ENCODE peak calls at places on chromosomes 5 and 9, in seven cellular contexts. A is A549, Q is upper lobe of left lung, X is tibial nerve, P is stomach, J is right lobe of liver, S is IMR-90. I is an unnamed sample.

GRCh38 chr5:126055348-126055729 is 367.9 kb upstream of the GRAMD2B start:
- DNase-seq in A (no peak), Q (no peak), X (no peak), P (no peak), J (no peak), S (no peak), I (no peak)

GRCh38 chr9:121771851-121772599 is 120.6 kb downstream of the DAB2IP start:
- DNase-seq in A (no peak), Q (no peak), X (no peak), P (no peak), J (peak), S (no peak), I (no peak)

GRCh38 chr5:162512935-162513575 is 445.5 kb downstream of the GABRG2 start:
- DNase-seq in A (no peak), Q (no peak), X (no peak), P (no peak), J (no peak), S (no peak), I (no peak)

GRCh38 chr9:34200092-34200491 is 21.2 kb downstream of the UBAP1 start:
- DNase-seq in A (no peak), Q (no peak), X (no peak), P (no peak), J (no peak), S (no peak), I (no peak)

GRCh38 chr9:123550012-123550411 is 194.0 kb downstream of the CRB2 start:
- DNase-seq in A (no peak), Q (no peak), X (no peak), P (no peak), J (no peak), S (no peak), I (no peak)

GRCh38 chr5:112757468-112758208 is 20.0 kb downstream of the APC start:
- DNase-seq in A (peak), Q (no peak), X (peak), P (no peak), J (no peak), S (peak), I (no peak)

GRCh38 chr5:14250094-14250777 is 107.1 kb downstream of the TRIO start:
- DNase-seq in A (no peak), Q (peak), X (peak), P (no peak), J (peak), S (peak), I (no peak)

GRCh38 chr5:135241536-135241935 is 157.5 kb downstream of the MACROH2A1 start:
- DNase-seq in A (no peak), Q (no peak), X (no peak), P (no peak), J (no peak), S (no peak), I (no peak)

GRCh38 chr9:73845539-73845938 is 651.6 kb upstream of the RORB start:
- DNase-seq in A (no peak), Q (no peak), X (no peak), P (no peak), J (no peak), S (no peak), I (no peak)

GRCh38 chr5:144451187-144451973 is 280.7 kb downstream of the KCTD16 start:
- DNase-seq in A (no peak), Q (no peak), X (no peak), P (no peak), J (no peak), S (no peak), I (no peak)

GRCh38 chr9:21589344-21590056 is 107.4 kb upstream of the IFNE start:
- DNase-seq in A (no peak), Q (no peak), X (no peak), P (no peak), J (no peak), S (no peak), I (no peak)

GRCh38 chr5:175731172-175731571 is 73.3 kb downstream of the HRH2 start:
- DNase-seq in A (no peak), Q (no peak), X (no peak), P (no peak), J (no peak), S (no peak), I (no peak)

GRCh38 chr9:124450931-124451661 is 845 bp downstream of the ADGRD2 start:
- DNase-seq in A (no peak), Q (no peak), X (no peak), P (no peak), J (no peak), S (no peak), I (peak)

GRCh38 chr5:137155621-137156020 is 343.5 kb downstream of the SPOCK1 start:
- DNase-seq in A (no peak), Q (no peak), X (no peak), P (no peak), J (no peak), S (no peak), I (no peak)

GRCh38 chr9:76884823-76885222 is 21.1 kb downstream of the PRUNE2 start:
- DNase-seq in A (no peak), Q (no peak), X (no peak), P (no peak), J (no peak), S (no peak), I (no peak)

GRCh38 chr9:15873573-15874177 is 320.8 kb downstream of the CCDC171 start:
- DNase-seq in A (peak), Q (no peak), X (peak), P (no peak), J (no peak), S (peak), I (no peak)

GRCh38 chr5:143153332-143154119 is 250.0 kb downstream of the NR3C1 start:
- DNase-seq in A (no peak), Q (no peak), X (peak), P (peak), J (no peak), S (peak), I (no peak)

GRCh38 chr5:37767961-37768360 is 71.9 kb downstream of the GDNF start:
- DNase-seq in A (no peak), Q (no peak), X (no peak), P (no peak), J (no peak), S (no peak), I (no peak)

GRCh38 chr5:137412136-137412535 is 87.0 kb downstream of the SPOCK1 start:
- DNase-seq in A (no peak), Q (no peak), X (no peak), P (no peak), J (no peak), S (no peak), I (no peak)

GRCh38 chr5:175517824-175518450 is 39.6 kb downstream of the SFXN1 start:
- DNase-seq in A (no peak), Q (no peak), X (no peak), P (no peak), J (no peak), S (peak), I (no peak)

GRCh38 chr9:6852243-6852963 is 94.6 kb downstream of the KDM4C start:
- DNase-seq in A (peak), Q (no peak), X (no peak), P (no peak), J (no peak), S (peak), I (no peak)

GRCh38 chr9:127449332-127449966 is 1.8 kb downstream of the RPL12 start:
- DNase-seq in A (no peak), Q (no peak), X (no peak), P (no peak), J (no peak), S (no peak), I (no peak)
- TF ChIP-seq POLR2A in A (no peak), Q (no peak), X (no peak), P (no peak), J (no peak), S (no peak), I (no peak)

GRCh38 chr5:78509145-78509865 is 139.3 kb downstream of the LHFPL2 start:
- DNase-seq in A (no peak), Q (no peak), X (no peak), P (no peak), J (no peak), S (no peak), I (no peak)

GRCh38 chr5:78512440-78512839 is 136.1 kb downstream of the LHFPL2 start:
- DNase-seq in A (no peak), Q (no peak), X (no peak), P (no peak), J (no peak), S (no peak), I (no peak)

GRCh38 chr5:78511116-78511906 is 137.3 kb downstream of the LHFPL2 start:
- DNase-seq in A (no peak), Q (peak), X (no peak), P (no peak), J (no peak), S (no peak), I (no peak)

GRCh38 chr5:78508231-78508765 is 140.3 kb downstream of the LHFPL2 start:
- DNase-seq in A (no peak), Q (no peak), X (no peak), P (no peak), J (no peak), S (peak), I (no peak)

DNA sequence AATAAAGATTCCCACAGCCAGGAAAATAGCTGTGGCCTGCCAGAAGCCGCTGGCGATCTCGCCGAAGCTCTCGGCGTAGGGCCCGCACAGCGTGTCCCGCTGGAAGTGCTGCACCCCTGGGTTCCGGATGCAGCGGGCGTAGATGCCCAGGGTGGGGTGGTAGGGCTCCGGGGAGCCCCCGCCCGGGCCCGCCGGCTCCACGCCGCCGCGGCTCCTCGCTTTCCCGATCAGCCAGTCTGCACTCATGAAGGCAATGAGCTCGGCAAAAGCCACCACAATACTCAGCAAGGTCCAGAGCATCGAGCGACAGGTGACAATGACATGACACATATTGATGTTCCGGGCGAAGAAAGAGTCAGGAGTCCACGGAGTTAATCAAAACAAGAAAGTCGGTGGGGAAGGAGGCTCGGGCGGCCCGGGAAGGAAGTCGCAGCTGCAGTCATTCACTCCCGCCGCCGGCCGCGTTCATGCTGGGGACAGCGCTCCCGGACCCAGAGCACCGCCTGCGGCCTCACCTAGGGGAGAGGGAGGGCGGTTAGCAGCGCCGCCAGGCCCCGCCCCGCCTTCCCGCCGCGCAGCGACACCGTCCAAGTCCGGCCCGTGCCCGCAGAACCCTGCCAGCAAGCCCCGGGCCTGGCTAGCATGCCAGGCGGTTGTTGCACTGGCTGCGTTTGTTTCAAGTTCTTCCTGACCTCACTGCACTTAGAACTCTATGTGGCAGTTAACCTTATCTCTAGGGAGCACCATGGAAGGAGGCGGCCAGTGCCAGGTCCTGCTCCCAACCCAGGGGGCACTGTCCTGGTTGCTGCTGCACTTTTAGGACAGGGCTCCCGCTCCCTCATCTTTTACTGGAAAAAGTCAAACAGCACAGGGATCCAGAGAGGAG is 138.4 kb downstream of the LHFPL2 start:
- DNase-seq in A (no peak), Q (peak), X (no peak), P (peak), J (peak), S (no peak), I (peak)
- TF ChIP-seq POLR2A in A (no peak), Q (no peak), X (peak), P (no peak), J (peak), S (no peak), I (no peak)

DNA sequence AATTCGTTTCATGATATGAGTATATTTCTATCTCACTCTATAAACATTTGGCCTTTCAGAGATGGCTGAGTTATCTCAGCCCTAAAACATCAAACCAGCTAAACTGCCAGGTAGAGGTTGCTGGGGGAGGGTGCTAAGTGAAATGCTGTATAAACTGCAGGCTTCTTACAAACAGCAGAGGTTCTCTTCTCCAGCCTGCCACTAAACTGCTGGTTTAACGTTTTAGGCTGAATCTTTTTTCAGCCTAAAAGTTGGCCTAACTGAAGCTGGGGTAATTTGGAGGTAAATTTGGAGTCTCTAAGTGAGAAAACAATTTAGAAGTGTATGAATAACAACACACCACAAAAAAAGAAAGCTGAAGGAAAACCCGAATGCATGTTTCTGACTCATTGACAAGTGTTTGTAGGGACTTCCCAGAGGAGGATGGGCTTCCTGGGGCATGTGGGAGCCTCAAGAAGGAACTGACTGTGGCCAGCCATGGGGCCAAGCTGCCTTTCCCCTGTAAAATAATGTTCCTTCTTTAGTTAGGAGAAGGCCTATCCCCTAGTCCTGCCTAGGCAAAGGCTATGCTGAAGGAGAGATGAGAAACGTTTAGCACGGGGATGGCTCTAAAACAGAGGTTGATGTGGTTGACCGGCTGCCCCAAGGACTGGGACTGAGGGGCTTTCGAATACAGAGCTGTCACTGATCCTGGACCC is 44.3 kb downstream of the SLC28A3 start:
- DNase-seq in A (peak), Q (peak), X (no peak), P (no peak), J (peak), S (peak), I (no peak)
- TF ChIP-seq POLR2A in A (no peak), Q (no peak), X (no peak), P (no peak), J (no peak), S (no peak), I (no peak)

GRCh38 chr9:95048225-95049087 is 269.1 kb downstream of the FANCC start:
- DNase-seq in A (no peak), Q (peak), X (peak), P (peak), J (peak), S (no peak), I (peak)
- TF ChIP-seq POLR2A in A (peak), Q (peak), X (no peak), P (peak), J (peak), S (no peak), I (no peak)

GRCh38 chr5:168162464-168162863 is 129.0 kb upstream of the WWC1 start:
- DNase-seq in A (no peak), Q (no peak), X (no peak), P (no peak), J (no peak), S (no peak), I (no peak)
- TF ChIP-seq POLR2A in A (no peak), Q (no peak), X (no peak), P (no peak), J (no peak), S (no peak), I (no peak)

GRCh38 chr5:103469288-103470065 is 93.1 kb downstream of the NUDT12 start:
- DNase-seq in A (no peak), Q (no peak), X (no peak), P (no peak), J (no peak), S (peak), I (no peak)
- TF ChIP-seq POLR2A in A (no peak), Q (no peak), X (no peak), P (no peak), J (no peak), S (no peak), I (no peak)